ENCODE peak calls at places on chromosomes 7 and 10, in eight cellular contexts. V is CD4-positive, CD25-positive, alpha-beta regulatory T cell; U is GM23248; E is tibial nerve; Y is CD4-positive, alpha-beta T cell; C is naive thymus-derived CD4-positive, alpha-beta T cell; Q is A549; I is OCI-LY7. O is an unnamed sample.

GRCh38 chr7:68442931-68443631 is 1155.2 kb upstream of the AUTS2 start:
- DNase-seq in V (no peak), U (no peak), E (no peak), Y (no peak), C (no peak), Q (peak; percentile 6), I (no peak), O (no peak)

GRCh38 chr7:155738652-155739537 is 73.4 kb downstream of the SHH start:
- DNase-seq in V (peak; percentile 77), U (peak; percentile 84), E (peak; percentile 88), Y (peak; percentile 61), C (peak; percentile 65), Q (peak; percentile 87), I (peak; percentile 84), O (peak; percentile 20)

GRCh38 chr7:120981888-120982615 is 6.5 kb upstream of the CPED1 start:
- DNase-seq in V (peak; percentile 35), U (peak; percentile 88), E (no peak), Y (no peak), C (no peak), Q (no peak), I (no peak), O (no peak)

GRCh38 chr10:46299531-46300366 is 13.0 kb downstream of the ANTXRL start:
- DNase-seq in V (no peak), U (no peak), E (no peak), Y (no peak), C (no peak), Q (no peak), I (peak; percentile 84), O (no peak)

GRCh38 chr7:131284702-131285419 is 42.8 kb upstream of the MKLN1 start:
- DNase-seq in V (no peak), U (peak; percentile 69), E (peak; percentile 55), Y (no peak), C (no peak), Q (no peak), I (no peak), O (no peak)

GRCh38 chr7:50119815-50120637 is 27.0 kb upstream of the ZPBP start:
- DNase-seq in V (peak; percentile 59), U (no peak), E (no peak), Y (peak; percentile 17), C (peak; percentile 10), Q (peak; percentile 5), I (peak; percentile 80), O (no peak)

GRCh38 chr7:1845536-1846311 is 175.6 kb downstream of the ELFN1 start:
- DNase-seq in V (no peak), U (no peak), E (no peak), Y (no peak), C (peak; percentile 5), Q (no peak), I (no peak), O (no peak)

GRCh38 chr7:11079907-11080306 is 106.2 kb downstream of the PHF14 start:
- DNase-seq in V (no peak), U (no peak), E (no peak), Y (no peak), C (no peak), Q (no peak), I (no peak), O (no peak)

GRCh38 chr7:47619806-47620205 is 37.9 kb upstream of the TNS3 start:
- DNase-seq in V (no peak), U (no peak), E (no peak), Y (no peak), C (no peak), Q (no peak), I (no peak), O (no peak)

GRCh38 chr10:78187371-78187770 is 153.7 kb downstream of the RPS24 start:
- DNase-seq in V (no peak), U (no peak), E (no peak), Y (no peak), C (no peak), Q (no peak), I (no peak), O (no peak)

GRCh38 chr10:42896735-42897134 is 114.1 kb downstream of the BMS1 start:
- DNase-seq in V (no peak), U (peak; percentile 4), E (no peak), Y (no peak), C (no peak), Q (no peak), I (no peak), O (no peak)
- H3K9me3 ChIP-seq in V (peaks cover 4% of the 10 kb centered on the region), U (no peaks in the 10 kb centered on the region), E (no peaks in the 10 kb centered on the region), Y (peaks cover 1% of the 10 kb centered on the region), C (no peaks in the 10 kb centered on the region), Q (peaks cover 4% of the 10 kb centered on the region), I (no peaks in the 10 kb centered on the region), O (no peaks in the 10 kb centered on the region)

DNA sequence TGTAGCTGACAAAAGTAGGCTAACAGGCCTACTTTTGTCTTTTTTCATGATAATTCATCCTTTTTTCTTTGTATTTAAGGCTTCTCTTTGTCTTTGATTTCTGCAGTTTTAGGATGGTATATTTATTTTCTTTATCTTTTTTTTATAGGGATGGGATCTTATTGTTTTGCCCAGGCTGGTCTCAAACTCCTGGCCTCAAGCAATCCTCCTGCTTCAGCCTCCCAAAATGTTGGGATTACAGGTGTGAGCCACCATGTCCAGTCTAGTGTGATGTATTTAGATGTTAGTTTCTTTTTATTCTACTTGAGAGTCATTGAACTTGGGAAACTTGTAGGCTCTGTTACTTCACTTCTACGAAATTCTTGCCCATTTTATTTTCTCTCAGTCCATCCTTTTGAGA is 35.4 kb downstream of the TRIM24 start:
- DNase-seq in V (no peak), U (no peak), E (no peak), Y (no peak), C (no peak), Q (no peak), I (no peak), O (no peak)
- H3K9me3 ChIP-seq in V (no peaks in the 10 kb centered on the region), U (no peaks in the 10 kb centered on the region), E (no peaks in the 10 kb centered on the region), Y (peaks cover 6% of the 10 kb centered on the region), C (no peaks in the 10 kb centered on the region), Q (no peaks in the 10 kb centered on the region), I (no peaks in the 10 kb centered on the region), O (no peaks in the 10 kb centered on the region)

DNA sequence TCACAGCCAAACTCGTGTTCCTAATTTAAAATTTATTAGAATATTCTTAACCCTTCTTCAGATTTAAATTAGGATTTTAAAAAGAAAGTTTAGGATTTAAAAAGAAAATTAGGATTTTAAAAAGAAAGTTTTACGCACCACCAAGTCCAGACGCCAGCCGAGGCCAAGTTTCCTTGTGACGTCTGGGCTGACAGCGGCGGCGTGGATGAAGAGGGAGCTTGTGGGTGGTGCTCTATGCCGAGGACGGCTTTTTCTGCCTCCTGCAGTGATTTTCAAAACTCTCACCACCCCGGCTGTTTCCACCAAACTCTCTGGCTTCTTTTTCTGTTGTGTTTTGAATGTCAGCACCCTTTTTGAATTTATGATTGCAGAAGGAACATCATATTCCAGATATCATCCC is 252.9 kb downstream of the DNAJB6 start:
- DNase-seq in V (no peak), U (no peak), E (no peak), Y (no peak), C (no peak), Q (no peak), I (no peak), O (no peak)
- H3K9me3 ChIP-seq in V (no peaks in the 10 kb centered on the region), U (no peaks in the 10 kb centered on the region), E (no peaks in the 10 kb centered on the region), Y (no peaks in the 10 kb centered on the region), C (no peaks in the 10 kb centered on the region), Q (no peaks in the 10 kb centered on the region), I (no peaks in the 10 kb centered on the region), O (no peaks in the 10 kb centered on the region)

GRCh38 chr10:71952745-71953144 is 11.4 kb upstream of the CHST3 start:
- DNase-seq in V (no peak), U (peak; percentile 16), E (no peak), Y (no peak), C (no peak), Q (no peak), I (no peak), O (no peak)
- H3K9me3 ChIP-seq in V (peaks cover 16% of the 10 kb centered on the region), U (no peaks in the 10 kb centered on the region), E (peaks cover 1% of the 10 kb centered on the region), Y (peaks cover 15% of the 10 kb centered on the region), C (peaks cover 4% of the 10 kb centered on the region), Q (no peaks in the 10 kb centered on the region), I (peaks cover 7% of the 10 kb centered on the region), O (no peaks in the 10 kb centered on the region)

GRCh38 chr10:133411523-133412380 is 12.7 kb downstream of the SPRN start:
- DNase-seq in V (no peak), U (no peak), E (no peak), Y (no peak), C (no peak), Q (no peak), I (no peak), O (no peak)

GRCh38 chr10:133415752-133416151 is 8.7 kb downstream of the SPRN start:
- DNase-seq in V (no peak), U (no peak), E (no peak), Y (no peak), C (no peak), Q (no peak), I (no peak), O (no peak)

DNA sequence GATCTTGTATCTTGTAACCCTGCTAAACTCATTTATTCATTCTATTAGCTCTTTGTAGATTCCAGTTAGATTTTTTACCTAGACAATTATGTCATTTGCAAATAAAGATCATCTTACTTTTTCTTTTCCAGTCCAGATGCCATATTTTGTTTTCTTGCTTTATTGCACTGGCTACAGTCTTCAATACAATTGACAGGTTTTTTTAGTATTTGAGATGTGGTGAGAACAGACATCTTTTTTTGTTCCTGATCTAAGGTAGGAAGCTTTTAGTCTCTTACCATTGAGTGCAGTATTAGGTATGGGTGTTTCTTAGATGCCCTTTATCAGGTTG is 12.1 kb downstream of the SPRN start:
- DNase-seq in V (no peak), U (no peak), E (no peak), Y (no peak), C (no peak), Q (no peak), I (no peak), O (no peak)
- H3K9me3 ChIP-seq in V (peaks cover 24% of the 10 kb centered on the region), U (peaks cover 5% of the 10 kb centered on the region), E (peaks cover 19% of the 10 kb centered on the region), Y (peaks cover 20% of the 10 kb centered on the region), C (peaks cover 12% of the 10 kb centered on the region), Q (peaks cover 31% of the 10 kb centered on the region), I (peaks cover 52% of the 10 kb centered on the region), O (peaks cover 19% of the 10 kb centered on the region)

DNA sequence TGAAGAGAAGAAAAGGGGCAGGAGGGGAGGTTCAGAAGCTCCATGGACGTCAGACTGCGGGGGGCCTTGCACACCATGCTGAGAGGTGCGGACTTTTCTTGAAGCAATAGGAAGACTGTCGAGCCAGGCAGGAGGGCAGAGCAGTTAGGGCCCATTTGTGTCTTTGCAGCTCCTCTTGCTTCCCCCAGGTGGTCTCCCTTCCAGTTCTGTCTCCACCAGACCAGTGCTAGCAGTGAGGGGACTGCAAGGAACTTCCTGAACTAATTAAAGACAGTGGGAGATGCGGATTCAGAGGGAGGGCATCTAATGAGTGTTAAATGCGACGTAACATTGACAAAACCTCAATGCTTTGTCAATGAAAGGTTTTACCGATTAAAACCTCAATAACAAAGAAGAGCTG is 225.4 kb downstream of the USP6NL start:
- DNase-seq in V (no peak), U (no peak), E (no peak), Y (no peak), C (no peak), Q (no peak), I (no peak), O (no peak)
- H3K9me3 ChIP-seq in V (no peaks in the 10 kb centered on the region), U (no peaks in the 10 kb centered on the region), E (no peaks in the 10 kb centered on the region), Y (no peaks in the 10 kb centered on the region), C (no peaks in the 10 kb centered on the region), Q (no peaks in the 10 kb centered on the region), I (no peaks in the 10 kb centered on the region), O (no peaks in the 10 kb centered on the region)

DNA sequence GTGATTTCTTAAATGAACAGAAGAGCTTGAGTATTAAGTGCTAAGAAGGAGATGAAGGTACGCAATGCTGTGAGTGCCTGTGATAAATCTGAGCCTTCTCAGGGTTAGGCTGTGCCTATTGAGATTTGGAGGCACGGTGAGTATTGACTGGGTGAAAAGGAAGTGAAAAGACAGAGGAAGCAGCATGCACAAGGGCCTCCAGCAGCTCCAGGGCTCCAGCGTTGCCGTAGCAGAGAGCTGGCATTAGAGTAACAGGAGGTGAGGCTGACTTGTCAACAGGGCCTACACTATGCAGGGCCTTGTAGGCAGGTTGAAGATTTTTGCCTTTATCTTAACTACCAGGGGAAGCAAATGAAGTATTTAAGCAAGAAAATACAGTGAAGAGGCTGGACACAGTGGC is 54.1 kb upstream of the PDCD4 start:
- DNase-seq in V (peak; percentile 10), U (no peak), E (no peak), Y (no peak), C (no peak), Q (no peak), I (no peak), O (no peak)
- H3K9me3 ChIP-seq in V (no peaks in the 10 kb centered on the region), U (no peaks in the 10 kb centered on the region), E (no peaks in the 10 kb centered on the region), Y (no peaks in the 10 kb centered on the region), C (no peaks in the 10 kb centered on the region), Q (no peaks in the 10 kb centered on the region), I (no peaks in the 10 kb centered on the region), O (no peaks in the 10 kb centered on the region)